ENCODE peak calls at places on chromosomes 1 and 21, in seven cellular contexts. E, Q, M, A, Z, F and D are unnamed samples.

GRCh38 chr1:211323156-211324063 is 3.2 kb upstream of the TRAF5 start:
- DNase-seq in E (peak; percentile 78), Q (peak; percentile 57), M (peak; percentile 34), A (no peak), Z (peak; percentile 57), F (peak; percentile 80), D (peak; percentile 69)

GRCh38 chr1:111448482-111448917 is 556 bp downstream of the WDR77 start:
- DNase-seq in E (no peak), Q (no peak), M (no peak), A (no peak), Z (peak; percentile 3), F (peak; percentile 34), D (peak; percentile 43)

GRCh38 chr1:235503333-235504121 is 725 bp downstream of the B3GALNT2 start:
- DNase-seq in E (peak; percentile 37), Q (peak; percentile 69), M (no peak), A (no peak), Z (peak; percentile 32), F (peak; percentile 32), D (peak; percentile 37)

GRCh38 chr1:43019226-43019625 is 60.6 kb upstream of the SLC2A1 start:
- DNase-seq in E (no peak), Q (no peak), M (no peak), A (no peak), Z (no peak), F (no peak), D (no peak)

GRCh38 chr1:247268390-247269045 is 12.6 kb downstream of the VN1R5 start:
- DNase-seq in E (no peak), Q (no peak), M (no peak), A (no peak), Z (no peak), F (no peak), D (no peak)

GRCh38 chr1:201655243-201655642 is 116.3 kb downstream of the NAV1 start:
- DNase-seq in E (no peak), Q (peak; percentile 54), M (no peak), A (no peak), Z (no peak), F (no peak), D (no peak)

GRCh38 chr1:64923294-64923718 is 43.0 kb downstream of the JAK1 start:
- DNase-seq in E (no peak), Q (no peak), M (peak; percentile 13), A (no peak), Z (no peak), F (peak; percentile 48), D (peak; percentile 61)

GRCh38 chr1:3351300-3352083 is 103.0 kb upstream of the ARHGEF16 start:
- DNase-seq in E (no peak), Q (no peak), M (no peak), A (no peak), Z (no peak), F (no peak), D (no peak)

GRCh38 chr1:202592141-202592540 is 118.1 kb downstream of the SYT2 start:
- DNase-seq in E (no peak), Q (no peak), M (no peak), A (no peak), Z (no peak), F (no peak), D (no peak)

GRCh38 chr21:30718239-30718909 is at the start of gene KRTAP21-3:
- DNase-seq in E (no peak), Q (no peak), M (no peak), A (no peak), Z (no peak), F (peak; percentile 26), D (peak; percentile 45)

GRCh38 chr1:2300004-2300771 is 72.1 kb downstream of the SKI start:
- DNase-seq in E (no peak), Q (no peak), M (peak; percentile 54), A (no peak), Z (peak; percentile 18), F (peak; percentile 82), D (peak; percentile 88)

GRCh38 chr1:232322162-232322734 is 307.7 kb downstream of the SIPA1L2 start:
- DNase-seq in E (no peak), Q (no peak), M (no peak), A (no peak), Z (no peak), F (no peak), D (no peak)

GRCh38 chr1:32767641-32768040 is 49.5 kb downstream of the YARS1 start:
- DNase-seq in E (no peak), Q (no peak), M (no peak), A (no peak), Z (no peak), F (no peak), D (no peak)

GRCh38 chr1:27253611-27254010 is 19.2 kb downstream of the WDTC1 start:
- DNase-seq in E (no peak), Q (no peak), M (no peak), A (no peak), Z (no peak), F (no peak), D (no peak)

GRCh38 chr1:240178366-240178765 is 86.7 kb downstream of the FMN2 start:
- DNase-seq in E (no peak), Q (peak; percentile 12), M (no peak), A (no peak), Z (no peak), F (no peak), D (no peak)